ENCODE peak calls at places on chromosomes 5 and 9, in eight cellular contexts. E is H1, U is transverse colon, T is IMR-90, F is colonic mucosa, N is cardiac muscle cell, I is SK-N-SH, H is uterus. R is an unnamed sample.

GRCh38 chr9:137832830-137833590 is 44.6 kb upstream of the CACNA1B start:
- DNase-seq in E (no peak), U (no peak), T (no peak), F (no peak), N (no peak), I (no peak), H (no peak), R (no peak)

GRCh38 chr5:28766565-28767158 is 1728.3 kb upstream of the CDH9 start:
- DNase-seq in E (no peak), U (no peak), T (peak; percentile 21), F (no peak), N (peak; percentile 67), I (peak; percentile 1), H (no peak), R (no peak)

GRCh38 chr5:106094128-106094726 is 1576.5 kb downstream of the EFNA5 start:
- DNase-seq in E (no peak), U (peak; percentile 9), T (peak; percentile 69), F (no peak), N (no peak), I (peak; percentile 40), H (no peak), R (no peak)

GRCh38 chr5:170863646-170864045 is 1.8 kb downstream of the RANBP17 start:
- DNase-seq in E (no peak), U (no peak), T (peak; percentile 82), F (no peak), N (peak; percentile 67), I (no peak), H (no peak), R (no peak)

GRCh38 chr9:38009035-38009501 is 60.0 kb downstream of the SHB start:
- DNase-seq in E (no peak), U (no peak), T (no peak), F (no peak), N (no peak), I (no peak), H (no peak), R (no peak)

GRCh38 chr5:154059583-154059982 is 20.8 kb downstream of the MFAP3 start:
- DNase-seq in E (no peak), U (no peak), T (no peak), F (no peak), N (no peak), I (no peak), H (no peak), R (no peak)

GRCh38 chr9:72635197-72635596 is 113.8 kb downstream of the TMC1 start:
- DNase-seq in E (no peak), U (no peak), T (no peak), F (no peak), N (peak; percentile 3), I (no peak), H (no peak), R (no peak)

GRCh38 chr9:90445391-90445790 is 197.2 kb downstream of the DIRAS2 start:
- DNase-seq in E (no peak), U (no peak), T (no peak), F (no peak), N (no peak), I (no peak), H (no peak), R (no peak)

GRCh38 chr9:80437825-80438224 is 866.1 kb downstream of the TLE4 start:
- DNase-seq in E (no peak), U (no peak), T (no peak), F (no peak), N (no peak), I (no peak), H (no peak), R (no peak)

GRCh38 chr5:32254987-32255900 is 57.5 kb downstream of the MTMR12 start:
- DNase-seq in E (no peak), U (no peak), T (peak; percentile 29), F (no peak), N (peak; percentile 62), I (no peak), H (no peak), R (no peak)

GRCh38 chr5:31396611-31397295 is 135.1 kb downstream of the DROSHA start:
- DNase-seq in E (no peak), U (no peak), T (no peak), F (no peak), N (no peak), I (no peak), H (no peak), R (no peak)

GRCh38 chr9:130992059-130993032 is 16.6 kb upstream of the LAMC3 start:
- DNase-seq in E (no peak), U (no peak), T (no peak), F (no peak), N (no peak), I (no peak), H (no peak), R (no peak)

GRCh38 chr9:115952667-115953316 is 200.8 kb upstream of the PAPPA start:
- DNase-seq in E (no peak), U (no peak), T (peak; percentile 88), F (no peak), N (peak; percentile 50), I (no peak), H (no peak), R (no peak)

GRCh38 chr5:175325681-175326080 is 118.3 kb downstream of the DRD1 start:
- DNase-seq in E (no peak), U (no peak), T (peak; percentile 65), F (no peak), N (no peak), I (no peak), H (no peak), R (no peak)

GRCh38 chr9:129968690-129969485 is 74.1 kb downstream of the FNBP1 start:
- DNase-seq in E (no peak), U (no peak), T (peak; percentile 93), F (no peak), N (peak; percentile 85), I (no peak), H (peak; percentile 63), R (no peak)

GRCh38 chr5:13771011-13771571 is 173.4 kb downstream of the DNAH5 start:
- DNase-seq in E (no peak), U (no peak), T (peak; percentile 88), F (no peak), N (no peak), I (no peak), H (no peak), R (no peak)

GRCh38 chr5:141817631-141818030 is 60.6 kb downstream of the PCDH1 start:
- DNase-seq in E (no peak), U (no peak), T (no peak), F (no peak), N (no peak), I (no peak), H (no peak), R (no peak)

DNA sequence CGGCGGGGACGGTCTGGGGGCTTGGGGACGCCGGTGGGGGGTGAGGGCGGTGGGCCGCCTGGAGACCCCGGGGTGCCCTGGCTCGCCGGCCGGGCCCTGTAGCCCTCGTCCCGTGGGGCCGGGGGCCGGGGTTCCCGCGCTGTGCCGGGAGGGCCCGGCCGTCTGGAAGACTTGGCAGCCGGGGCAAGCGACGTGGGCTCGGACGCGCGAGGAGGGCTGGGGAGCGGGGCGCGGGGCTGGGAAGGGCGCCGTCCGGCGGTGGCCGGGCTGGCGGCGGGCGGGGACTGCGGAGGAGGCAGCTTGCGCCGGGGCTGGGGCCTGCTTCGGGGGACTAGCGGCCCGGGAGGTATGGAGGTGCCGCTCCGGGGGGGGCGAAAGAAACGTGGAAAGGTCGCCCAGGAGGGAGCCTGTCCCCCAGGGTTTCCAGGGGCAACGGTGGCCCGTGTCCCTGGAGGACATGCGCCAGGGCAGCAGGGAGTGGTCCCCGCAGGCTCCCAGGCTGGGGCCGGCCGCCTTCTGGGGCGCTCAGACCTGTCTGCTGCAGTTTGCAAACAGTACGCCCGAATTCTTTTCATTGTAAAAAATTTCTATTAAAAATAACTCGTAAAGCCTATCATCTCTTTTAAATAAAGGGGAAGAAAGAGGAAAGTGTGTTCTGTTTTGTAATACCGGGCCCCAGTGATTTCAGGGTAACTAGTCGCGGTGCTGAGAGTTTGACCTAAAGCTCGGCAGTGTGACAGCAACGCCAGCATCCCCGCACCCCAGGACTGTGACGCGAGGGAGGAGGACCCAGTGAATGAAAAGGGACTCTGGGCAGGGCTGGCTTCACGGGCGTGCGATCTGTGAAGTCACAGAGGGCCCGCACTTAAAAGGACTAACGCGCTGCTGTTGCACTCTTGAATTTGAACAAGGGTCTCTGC is 752 bp upstream of the ANKH start:
- DNase-seq in E (no peak), U (peak; percentile 85), T (peak; percentile 8), F (peak; percentile 76), N (peak; percentile 61), I (peak; percentile 86), H (peak; percentile 50), R (peak; percentile 48)
- TF ChIP-seq CTCF in E (peak; percentile 6), U (peak; percentile 3), T (no peak), F (no peak), N (peak; percentile 19), I (peak; percentile 39), H (peak; percentile 30), R (no peak)

DNA sequence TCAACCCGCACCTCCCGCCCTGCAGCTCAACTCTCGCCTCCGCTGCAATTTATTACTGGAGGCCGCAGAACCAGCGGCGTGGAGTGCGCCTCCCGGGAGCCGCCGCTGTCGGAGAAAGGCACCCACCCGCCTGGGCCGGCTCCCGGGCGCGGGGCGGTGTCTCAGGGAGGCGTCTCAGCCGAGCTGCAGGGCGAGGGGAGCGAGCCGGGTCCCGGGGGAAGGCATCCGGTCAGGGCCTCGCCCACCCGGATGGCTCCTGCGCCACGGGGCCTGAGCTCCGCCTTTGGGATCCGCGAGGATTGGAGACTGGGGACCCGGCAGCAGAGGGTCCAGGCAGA is 32.9 kb downstream of the TSPAN17 start:
- DNase-seq in E (no peak), U (no peak), T (no peak), F (no peak), N (no peak), I (peak; percentile 36), H (no peak), R (no peak)
- H3K27me3 ChIP-seq in E (peaks cover 20% of the 10 kb centered on the region), U (peaks cover 60% of the 10 kb centered on the region), T (peaks cover 62% of the 10 kb centered on the region), F (peaks cover 11% of the 10 kb centered on the region), N (peaks cover 9% of the 10 kb centered on the region), I (no peaks in the 10 kb centered on the region), H (peaks cover 15% of the 10 kb centered on the region), R (peaks cover 62% of the 10 kb centered on the region)

DNA sequence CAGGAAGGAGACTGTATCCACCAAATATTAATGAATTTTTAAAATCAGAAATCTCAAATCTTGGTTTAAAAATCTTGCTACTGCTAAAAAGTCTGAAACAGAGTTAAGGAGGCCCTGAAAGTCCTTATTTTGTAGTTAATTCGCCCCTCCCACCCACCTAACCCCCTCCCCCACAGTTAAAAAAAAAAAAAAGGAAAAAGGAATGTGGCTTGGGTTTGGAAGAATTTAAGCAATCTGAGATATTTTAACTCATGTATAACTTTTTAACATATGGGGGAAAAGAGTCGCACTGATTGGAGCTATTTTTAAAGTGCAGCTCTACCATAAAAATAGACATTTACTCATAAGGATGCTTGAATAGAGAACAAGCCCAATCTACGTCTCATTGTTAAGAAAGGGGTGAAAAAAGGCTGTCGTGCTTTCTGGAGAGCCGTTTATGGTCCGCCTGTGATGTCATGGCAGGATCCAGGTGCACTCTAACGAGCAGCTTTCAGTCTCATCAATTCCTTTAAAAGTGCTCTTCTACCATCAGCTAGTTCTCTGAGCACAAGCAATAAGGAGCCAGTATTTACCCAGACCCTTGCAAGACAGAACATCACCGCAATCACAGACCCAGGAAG is 142.5 kb downstream of the ELAVL2 start:
- DNase-seq in E (no peak), U (no peak), T (no peak), F (no peak), N (no peak), I (no peak), H (no peak), R (no peak)
- H3K27ac ChIP-seq in E (peak overlapping the region; percentile 73), U (no peak overlapping the region), T (no peak overlapping the region), F (no peak overlapping the region), N (no peak overlapping the region), I (no peak overlapping the region), H (no peak overlapping the region), R (no peak overlapping the region)

DNA sequence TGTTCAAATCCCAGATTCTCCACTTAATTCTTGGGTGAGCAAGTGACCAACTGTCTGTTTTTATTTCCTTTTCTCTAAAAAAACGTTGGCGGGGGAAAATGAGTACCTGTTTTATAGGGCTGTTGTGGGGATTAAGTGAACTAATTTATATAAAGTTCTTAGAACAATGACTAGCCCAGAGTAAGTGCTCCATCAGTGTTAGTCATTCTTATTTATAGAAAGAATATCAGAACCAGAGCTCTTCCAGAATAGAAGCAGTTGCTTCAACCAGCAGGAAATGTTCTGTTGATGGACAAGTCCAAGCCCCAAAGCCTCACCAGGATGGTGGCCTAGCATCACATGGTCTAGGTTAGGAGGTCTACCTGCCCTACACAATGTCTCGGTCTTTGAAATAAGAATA is 379.2 kb downstream of the ACTL7B start:
- DNase-seq in E (no peak), U (no peak), T (peak; percentile 43), F (no peak), N (no peak), I (no peak), H (no peak), R (no peak)
- TF ChIP-seq CTCF in E (no peak), U (no peak), T (no peak), F (no peak), N (no peak), I (no peak), H (no peak), R (no peak)